ENCODE peak calls at places on chromosomes 1 and 21, in six cellular contexts. Q is NCI-H1092 treated with DMSO at 0.1 percent for 48 hours; H is psoas muscle; G is lung microvascular endothelial cell; Y is ureter; V is activated naive CD4-positive, alpha-beta T cell. I is an unnamed sample.

GRCh38 chr1:25562101-25562927 is 18.9 kb downstream of the LDLRAP1 start:
- DNase-seq in Y (peak; percentile 75), V (peak; percentile 77), G (no peak), H (no peak), Q (no peak), I (no peak)

GRCh38 chr1:30877205-30877912 is 31.2 kb downstream of the SDC3 start:
- DNase-seq in H (peak; percentile 79), G (no peak), V (no peak), Q (no peak), Y (peak; percentile 83), I (peak; percentile 84)

GRCh38 chr21:29372063-29372802 is 73.5 kb downstream of the BACH1 start:
- DNase-seq in V (no peak), G (peak; percentile 90), Q (peak; percentile 77), H (no peak), Y (peak; percentile 70), I (no peak)

GRCh38 chr1:1462318-1462966 is 9.1 kb upstream of the ATAD3B start:
- DNase-seq in Y (peak; percentile 80), V (no peak), G (peak; percentile 29), Q (no peak), H (no peak), I (peak; percentile 57)

GRCh38 chr1:191517826-191518225 is 640.4 kb upstream of the RGS18 start:
- DNase-seq in Q (no peak), V (no peak), Y (no peak), H (no peak), G (no peak), I (no peak)

GRCh38 chr1:186301448-186301847 is 73.6 kb downstream of the TPR start:
- DNase-seq in V (peak; percentile 27), Y (no peak), H (no peak), Q (no peak), G (no peak), I (no peak)

GRCh38 chr1:227730630-227731151 is 4.4 kb downstream of the JMJD4 start:
- DNase-seq in V (no peak), H (no peak), G (no peak), Y (no peak), Q (no peak), I (no peak)

GRCh38 chr1:187051618-187052232 is 223.0 kb downstream of the PLA2G4A start:
- DNase-seq in H (no peak), Y (no peak), Q (peak; percentile 54), V (no peak), G (peak; percentile 65), I (no peak)

GRCh38 chr1:228151526-228151925 is 1.8 kb downstream of the GJC2 start:
- DNase-seq in V (no peak), H (no peak), G (no peak), Q (no peak), Y (no peak), I (peak; percentile 47)

GRCh38 chr1:22753396-22754083 is 42.9 kb downstream of the EPHB2 start:
- DNase-seq in G (no peak), H (peak; percentile 59), V (no peak), Q (no peak), Y (no peak), I (no peak)

GRCh38 chr1:35886606-35887431 is 3.8 kb downstream of the AGO1 start:
- DNase-seq in V (no peak), G (peak; percentile 37), Y (no peak), Q (no peak), H (no peak), I (no peak)

GRCh38 chr21:26405735-26406361 is 167.2 kb downstream of the CYYR1 start:
- DNase-seq in H (no peak), G (peak; percentile 9), Q (peak; percentile 20), Y (no peak), V (no peak), I (no peak)

GRCh38 chr21:20249401-20249800 is 748.8 kb upstream of the NCAM2 start:
- DNase-seq in G (no peak), V (no peak), Y (no peak), H (no peak), Q (no peak), I (no peak)

GRCh38 chr1:188715566-188715965 is 1762.1 kb downstream of the BRINP3 start:
- DNase-seq in Y (no peak), V (no peak), G (peak; percentile 19), Q (peak; percentile 34), H (no peak), I (no peak)

GRCh38 chr1:63928197-63929105 is 154.6 kb downstream of the ROR1 start:
- DNase-seq in Y (no peak), G (no peak), Q (no peak), H (no peak), V (no peak), I (no peak)

GRCh38 chr1:234326493-234327366 is 46.5 kb upstream of the COA6 start:
- DNase-seq in G (peak; percentile 50), H (no peak), Q (peak; percentile 41), V (peak; percentile 45), Y (peak; percentile 57), I (no peak)

GRCh38 chr1:236880209-236880608 is 85.1 kb downstream of the MTR start:
- DNase-seq in H (peak; percentile 24), V (no peak), Q (no peak), Y (no peak), G (no peak), I (no peak)

I was measured in breast epithelium.